ENCODE peak calls at places on chromosomes 2 and 18, in four cellular contexts. F is foreskin fibroblast, B is A549, E is lower lobe of right lung. T is an unnamed sample.
A peak's percentile ranks its signal among the peaks of the same experiment; 100 is the strongest.

GRCh38 chr2:156380117-156380645 is 47.7 kb upstream of the NR4A2 start:
- DNase-seq in F (no peak), B (no peak), E (no peak), T (no peak)

GRCh38 chr2:26460613-26461031 is 17.3 kb downstream of the OTOF start:
- DNase-seq in F (no peak), B (no peak), E (peak; percentile 37), T (no peak)

GRCh38 chr2:60844105-60844504 is 37.3 kb upstream of the REL start:
- DNase-seq in F (no peak), B (no peak), E (no peak), T (no peak)

GRCh38 chr2:235098736-235099494 is 147.1 kb downstream of the SH3BP4 start:
- DNase-seq in F (no peak), B (peak; percentile 69), E (no peak), T (no peak)

GRCh38 chr2:212173331-212173730 is 365.3 kb downstream of the ERBB4 start:
- DNase-seq in F (no peak), B (no peak), E (no peak), T (no peak)

GRCh38 chr2:119710281-119710680 is 31.3 kb downstream of the TMEM177 start:
- DNase-seq in F (no peak), B (no peak), E (no peak), T (no peak)

GRCh38 chr2:105926960-105927678 is 182.4 kb downstream of the NCK2 start:
- DNase-seq in F (no peak), B (no peak), E (no peak), T (no peak)

GRCh38 chr2:143839456-143839855 is 680.5 kb downstream of the ZEB2 start:
- DNase-seq in F (no peak), B (no peak), E (no peak), T (no peak)

GRCh38 chr2:121182520-121182919 is 102.5 kb downstream of the TFCP2L1 start:
- DNase-seq in F (no peak), B (no peak), E (no peak), T (no peak)

GRCh38 chr2:241974851-241975592 is 105.5 kb downstream of the RTP5 start:
- DNase-seq in F (no peak), B (no peak), E (no peak), T (no peak)

GRCh38 chr2:128263902-128264331 is 54.8 kb downstream of the HS6ST1 start:
- DNase-seq in F (no peak), B (no peak), E (no peak), T (no peak)

GRCh38 chr18:27778925-27779324 is 398.0 kb downstream of the CDH2 start:
- DNase-seq in F (no peak), B (no peak), E (no peak), T (no peak)

GRCh38 chr18:77061946-77062517 is 70.6 kb downstream of the MBP start:
- DNase-seq in F (no peak), B (no peak), E (peak; percentile 67), T (no peak)

GRCh38 chr18:44229693-44230108 is 451.0 kb upstream of the SETBP1 start:
- DNase-seq in F (peak; percentile 78), B (no peak), E (peak; percentile 48), T (no peak)

GRCh38 chr2:151793123-151793522 is 35.1 kb downstream of the ARL5A start:
- DNase-seq in F (no peak), B (no peak), E (no peak), T (no peak)

GRCh38 chr2:124317628-124318027 is 292.5 kb downstream of the CNTNAP5 start:
- DNase-seq in F (no peak), B (no peak), E (no peak), T (no peak)

GRCh38 chr2:6789559-6790138 is 76.1 kb downstream of the CMPK2 start:
- DNase-seq in F (no peak), B (no peak), E (no peak), T (no peak)

GRCh38 chr2:6793913-6794312 is 71.8 kb downstream of the CMPK2 start:
- DNase-seq in F (no peak), B (no peak), E (no peak), T (no peak)

GRCh38 chr2:6794484-6794883 is 71.2 kb downstream of the CMPK2 start:
- DNase-seq in F (no peak), B (no peak), E (no peak), T (no peak)

GRCh38 chr2:6793371-6793770 is 72.3 kb downstream of the CMPK2 start:
- DNase-seq in F (no peak), B (peak; percentile 11), E (no peak), T (no peak)

DNA sequence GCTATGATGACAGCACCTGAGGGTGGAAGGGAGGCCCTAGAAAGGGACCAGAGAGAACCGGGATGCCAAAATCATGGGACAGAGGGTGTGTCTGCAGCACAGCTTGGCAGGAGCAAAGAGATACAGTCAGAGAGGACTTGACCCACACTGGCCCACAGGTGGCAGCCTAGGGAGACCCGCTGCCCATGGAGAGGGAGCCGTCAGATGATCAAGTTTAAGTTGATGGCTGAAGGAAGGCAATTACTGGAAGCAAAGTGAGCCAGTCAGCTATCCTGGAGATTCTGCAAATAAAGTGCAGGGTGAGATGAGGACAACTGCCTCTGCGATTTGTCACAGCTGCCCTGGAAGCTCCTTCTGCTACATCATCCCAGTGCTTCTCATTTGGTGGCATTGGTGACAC is 74.0 kb downstream of the CMPK2 start:
- DNase-seq in F (no peak), B (peak; percentile 27), E (no peak), T (no peak)
- TF ChIP-seq CTCF in F (no peak), B (no peak), E (no peak), T (no peak)

DNA sequence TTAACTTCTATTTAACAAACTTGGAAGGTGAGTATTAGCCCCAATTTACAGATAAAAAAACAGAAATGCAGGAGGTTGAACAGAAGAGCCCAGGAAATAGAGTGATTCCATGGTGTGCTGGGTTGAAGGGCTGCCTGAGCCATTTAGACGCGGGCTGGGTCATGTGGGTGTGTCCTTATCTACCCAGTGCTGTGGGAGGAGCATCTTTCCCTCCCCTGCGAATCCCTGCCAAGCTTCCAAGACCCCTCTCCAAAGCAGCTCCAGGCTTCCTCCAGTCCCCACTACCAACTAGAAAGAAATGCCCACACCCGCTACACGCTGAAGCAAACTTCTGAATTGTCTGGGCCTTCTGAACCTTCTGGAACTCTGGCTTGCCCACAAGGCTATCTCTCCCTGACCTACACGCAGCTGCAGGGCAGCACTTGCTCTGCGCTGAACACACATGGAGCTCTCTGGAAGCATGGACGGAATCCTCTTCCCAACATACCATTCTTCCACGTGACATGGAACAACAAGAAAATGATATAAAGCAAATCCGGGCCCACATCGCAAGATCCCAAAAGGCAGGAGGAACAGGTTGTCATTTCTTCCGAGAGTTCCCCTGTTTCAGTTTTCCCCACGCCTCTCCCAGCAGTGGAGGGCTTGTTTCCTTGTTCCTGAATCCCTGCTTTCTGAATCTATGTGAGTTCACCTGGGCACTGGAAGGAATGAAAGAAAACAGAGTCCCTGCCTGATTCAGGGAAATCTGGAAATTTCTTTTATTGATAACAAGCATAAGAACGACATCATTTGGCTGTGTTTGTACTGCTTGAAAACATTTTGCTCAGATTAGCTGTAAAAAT is 562.7 kb upstream of the ID2 start:
- DNase-seq in F (no peak), B (no peak), E (no peak), T (no peak)
- H3K4me3 ChIP-seq in F (no peak overlapping the region), B (no peak overlapping the region), E (no peak overlapping the region), T (no peak overlapping the region)

GRCh38 chr2:37343537-37344434 is 644 bp upstream of the QPCT start:
- DNase-seq in F (peak; percentile 71), B (peak; percentile 64), E (no peak), T (no peak)
- TF ChIP-seq CTCF in F (peak; percentile 52), B (peak; percentile 53), E (peak; percentile 25), T (peak; percentile 35)

DNA sequence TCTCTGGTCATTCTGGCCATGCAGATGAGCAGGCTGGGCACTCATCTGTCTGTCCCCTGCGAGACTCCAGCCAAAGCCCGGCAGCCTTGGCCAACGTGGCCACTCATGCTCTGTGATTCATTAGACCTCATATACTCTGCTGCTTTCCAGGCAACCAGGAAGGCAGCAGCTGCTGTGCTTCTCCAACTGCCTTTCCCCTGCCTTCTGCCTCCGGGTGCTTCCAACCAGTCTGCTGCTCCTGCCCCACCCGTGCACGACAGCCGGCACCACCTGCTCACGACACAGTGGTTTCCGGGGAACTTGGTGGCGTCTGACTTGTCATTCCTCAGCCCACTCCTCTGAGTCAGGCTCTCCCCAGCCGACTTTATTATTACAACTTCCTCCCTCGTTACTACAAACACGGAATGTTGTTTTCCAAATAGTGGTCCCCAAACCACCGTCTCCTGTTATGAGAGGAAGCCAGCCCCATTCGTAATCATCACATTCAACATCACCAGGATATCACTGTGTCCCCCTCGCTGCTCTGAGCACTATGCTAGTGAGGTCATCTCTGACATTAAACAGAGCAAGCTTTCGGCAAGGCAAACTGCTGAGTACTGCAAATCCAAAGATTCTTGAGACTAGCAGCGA is 392.4 kb downstream of the ALK start:
- DNase-seq in F (peak; percentile 73), B (no peak), E (peak; percentile 54), T (no peak)
- H3K4me3 ChIP-seq in F (peak overlapping the region; percentile 15), B (no peak overlapping the region), E (no peak overlapping the region), T (no peak overlapping the region)

GRCh38 chr2:135451966-135452365 is 79.1 kb downstream of the ZRANB3 start:
- DNase-seq in F (no peak), B (no peak), E (no peak), T (no peak)
- TF ChIP-seq CTCF in F (no peak), B (no peak), E (no peak), T (no peak)